ENCODE peak calls at places on chromosomes 6 and 20, in six cellular contexts. E, S, B, G, X and R are unnamed samples.

GRCh38 chr20:24732599-24732998 is 216.5 kb upstream of the CST7 start:
- DNase-seq in E (no peak), S (no peak), B (no peak), G (no peak), X (no peak), R (no peak)

GRCh38 chr6:143027058-143027457 is 33.6 kb upstream of the AIG1 start:
- DNase-seq in E (peak), S (peak), B (peak), G (peak), X (no peak), R (peak)

GRCh38 chr6:45472383-45472782 is 94.6 kb upstream of the SUPT3H start:
- DNase-seq in E (no peak), S (no peak), B (no peak), G (no peak), X (no peak), R (no peak)

GRCh38 chr6:95648636-95649035 is 71.3 kb downstream of the MANEA start:
- DNase-seq in E (no peak), S (no peak), B (no peak), G (no peak), X (no peak), R (no peak)

GRCh38 chr20:43959079-43959919 is 44.6 kb downstream of the TOX2 start:
- DNase-seq in E (no peak), S (no peak), B (no peak), G (peak), X (no peak), R (no peak)

GRCh38 chr6:14547284-14548001 is 429.9 kb downstream of the CD83 start:
- DNase-seq in E (no peak), S (no peak), B (no peak), G (no peak), X (no peak), R (no peak)

GRCh38 chr20:6576721-6577120 is 190.8 kb upstream of the BMP2 start:
- DNase-seq in E (no peak), S (no peak), B (no peak), G (no peak), X (no peak), R (no peak)

GRCh38 chr20:20223981-20224380 is 143.9 kb upstream of the INSM1 start:
- DNase-seq in E (no peak), S (no peak), B (no peak), G (no peak), X (no peak), R (no peak)